ENCODE peak calls at places on chromosomes 6 and 20, in four cellular contexts. D, V, I and O are unnamed samples. For H3K4me1, the result is how much of the 10 kb centered on the place peaks cover.

GRCh38 chr6:26743157-26743821 is 83.7 kb upstream of the ZNF322 start:
- DNase-seq in D (no peak), V (peak), I (no peak), O (no peak)

GRCh38 chr20:62590301-62591121 is 51.8 kb upstream of the SLCO4A1 start:
- DNase-seq in V (peak), I (no peak), D (no peak), O (peak)

GRCh38 chr20:46253391-46253790 is 54.9 kb downstream of the CDH22 start:
- DNase-seq in D (no peak), V (no peak), I (no peak), O (no peak)

GRCh38 chr20:19885981-19886665 is 128.1 kb downstream of the RIN2 start:
- DNase-seq in V (peak), D (no peak), I (peak), O (peak)

GRCh38 chr6:25061289-25061945 is 125.7 kb upstream of the RIPOR2 start:
- DNase-seq in D (no peak), I (no peak), V (peak), O (no peak)

GRCh38 chr6:13447949-13448724 is 39.3 kb downstream of the GFOD1 start:
- DNase-seq in I (no peak), V (no peak), D (no peak), O (no peak)

GRCh38 chr6:16766043-16766521 is 4.8 kb upstream of the ATXN1 start:
- DNase-seq in D (no peak), V (peak), I (no peak), O (no peak)

GRCh38 chr6:84811351-84811750 is 47.0 kb upstream of the TBX18 start:
- DNase-seq in V (no peak), I (no peak), D (no peak), O (no peak)

GRCh38 chr6:45587229-45588060 is 209.7 kb upstream of the SUPT3H start:
- DNase-seq in I (no peak), V (no peak), D (no peak), O (no peak)

GRCh38 chr6:56168601-56169000 is 78.8 kb downstream of the COL21A1 start:
- DNase-seq in V (no peak), D (no peak), I (no peak), O (no peak)

GRCh38 chr6:119090256-119090655 is 11.8 kb upstream of the FAM184A start:
- DNase-seq in V (no peak), I (no peak), D (no peak), O (no peak)

GRCh38 chr6:34901930-34902329 is 12.9 kb downstream of the ANKS1A start:
- DNase-seq in V (peak), I (no peak), D (no peak), O (no peak)

GRCh38 chr6:7431594-7432390 is 42.2 kb downstream of the RIOK1 start:
- DNase-seq in I (no peak), V (peak), D (no peak), O (no peak)

GRCh38 chr20:5691918-5692618 is 58.1 kb upstream of the SHLD1 start:
- DNase-seq in I (no peak), V (no peak), D (peak), O (no peak)

GRCh38 chr6:10302566-10303235 is 112.2 kb downstream of the TFAP2A start:
- DNase-seq in I (no peak), V (no peak), D (no peak), O (no peak)

GRCh38 chr6:111591370-111591900 is 14.2 kb downstream of the TRAF3IP2 start:
- DNase-seq in V (peak), I (peak), D (no peak), O (peak)

GRCh38 chr6:161370882-161371281 is 97.0 kb upstream of the AGPAT4 start:
- DNase-seq in D (peak), I (no peak), V (peak), O (no peak)

GRCh38 chr6:146289816-146290588 is 253.6 kb upstream of the RAB32 start:
- DNase-seq in V (peak), I (no peak), D (no peak), O (no peak)

GRCh38 chr6:6890400-6890858 is 217.3 kb upstream of the RREB1 start:
- DNase-seq in I (peak), D (no peak), V (no peak), O (peak)

GRCh38 chr20:24095753-24096152 is 107.2 kb upstream of the GGTLC1 start:
- DNase-seq in D (no peak), V (no peak), I (no peak), O (no peak)

GRCh38 chr6:10375391-10375969 is 39.4 kb downstream of the TFAP2A start:
- DNase-seq in I (no peak), V (no peak), D (no peak), O (no peak)

GRCh38 chr20:57659131-57659788 is 39.0 kb upstream of the ZBP1 start:
- DNase-seq in I (peak), D (no peak), V (no peak), O (no peak)

GRCh38 chr20:20518263-20518662 is 150.4 kb downstream of the INSM1 start:
- DNase-seq in V (no peak), I (no peak), D (no peak), O (no peak)

GRCh38 chr6:158778005-158778527 is 41.1 kb downstream of the EZR start:
- DNase-seq in D (no peak), I (peak), V (no peak), O (no peak)

GRCh38 chr6:21381336-21381963 is 212.1 kb upstream of the SOX4 start:
- DNase-seq in V (no peak), D (no peak), I (no peak), O (no peak)

GRCh38 chr20:3846378-3846739 is 275 bp upstream of the MAVS start:
- DNase-seq in V (no peak), D (no peak), I (no peak), O (no peak)

GRCh38 chr6:142222022-142222421 is 75.0 kb downstream of the VTA1 start:
- DNase-seq in V (no peak), D (no peak), I (no peak), O (no peak)

GRCh38 chr6:93900142-93900541 is 480.8 kb upstream of the EPHA7 start:
- DNase-seq in I (no peak), V (no peak), D (no peak), O (no peak)

GRCh38 chr20:2840138-2840966 is at the start of the genes PCED1A and VPS16:
- DNase-seq in I (peak), V (peak), D (peak), O (peak)

GRCh38 chr20:2840967-2841531 is 504 bp downstream of the VPS16 start:
- DNase-seq in V (peak), I (peak), D (peak), O (peak)

GRCh38 chr20:2838170-2838797 is 2.2 kb downstream of the PCED1A start:
- DNase-seq in I (no peak), V (no peak), D (no peak), O (no peak)

GRCh38 chr20:2838847-2839671 is 1.4 kb downstream of the PCED1A start:
- DNase-seq in D (no peak), I (no peak), V (no peak), O (no peak)

GRCh38 chr20:2839732-2840137 is 720 bp downstream of the PCED1A start:
- DNase-seq in D (no peak), I (no peak), V (no peak), O (no peak)
- H3K4me3 ChIP-seq in D (peak), I (peak), V (peak), O (peak)

DNA sequence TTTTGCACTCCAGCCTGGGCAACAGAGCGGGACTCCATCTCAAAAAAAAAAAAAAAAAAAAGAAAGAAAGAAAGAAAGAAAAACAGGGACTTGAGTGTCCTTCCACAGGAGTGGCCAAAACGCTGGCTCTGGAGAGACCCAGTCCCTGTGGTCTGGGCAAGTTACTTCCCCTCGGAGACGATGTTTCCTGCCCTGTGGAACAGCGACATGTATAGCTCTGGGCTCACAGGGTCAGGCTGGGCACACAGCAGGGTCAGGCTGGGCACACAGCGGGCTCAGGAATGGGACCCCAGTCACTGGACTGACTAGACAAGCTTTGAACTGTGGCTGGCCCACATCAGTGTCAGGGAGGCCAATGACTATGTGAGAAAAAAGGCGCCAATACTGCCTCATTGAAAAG is 110.7 kb downstream of the ASXL1 start:
- DNase-seq in I (no peak), V (no peak), D (no peak), O (no peak)
- H3K4me1 ChIP-seq in I (under half), V (half or more), D (under half), O (under half)

GRCh38 chr20:9839626-9840025 is 750 bp upstream of the PAK5 start:
- DNase-seq in V (no peak), D (no peak), I (no peak), O (no peak)
- H3K4me3 ChIP-seq in V (no peak), D (no peak), I (no peak), O (no peak)

GRCh38 chr6:43185391-43185790 is 3.4 kb downstream of the CUL9 start:
- DNase-seq in I (no peak), V (no peak), D (no peak), O (no peak)
- H3K4me1 ChIP-seq in I (under half), V (under half), D (under half), O (under half)

GRCh38 chr20:21767739-21768223 is 62.3 kb downstream of the PAX1 start:
- DNase-seq in I (no peak), V (no peak), D (no peak), O (no peak)

GRCh38 chr20:21767200-21767738 is 61.8 kb downstream of the PAX1 start:
- DNase-seq in I (no peak), D (no peak), V (no peak), O (no peak)
- H3K4me3 ChIP-seq in I (no peak), D (no peak), V (no peak), O (no peak)